ENCODE peak calls at places on chromosome 12, in five cellular contexts. One of them, this sample, is unnamed.

GRCh38 chr12:121770388-121770787 is 23.1 kb downstream of the RHOF start:
- DNase-seq in astrocyte of the spinal cord: no peak
- DNase-seq in ovary: no peak
- DNase-seq in stimulated activated naive CD8-positive, alpha-beta T cell treated with anti-CD3 and anti-CD28 coated beads, Interleukin-15, amount 100 ng/mL, for 72 hours: no peak
- DNase-seq in SW 1271: no peak
- DNase-seq in this sample: no peak

GRCh38 chr12:116599285-116600122 is 40.3 kb downstream of the MAP1LC3B2 start:
- DNase-seq in ovary: peak
- DNase-seq in stimulated activated naive CD8-positive, alpha-beta T cell treated with anti-CD3 and anti-CD28 coated beads, Interleukin-15, amount 100 ng/mL, for 72 hours: peak
- DNase-seq in SW 1271: no peak
- DNase-seq in astrocyte of the spinal cord: peak
- DNase-seq in this sample: peak

GRCh38 chr12:30599631-30600030 is 96.0 kb downstream of the IPO8 start:
- DNase-seq in SW 1271: no peak
- DNase-seq in astrocyte of the spinal cord: peak
- DNase-seq in stimulated activated naive CD8-positive, alpha-beta T cell treated with anti-CD3 and anti-CD28 coated beads, Interleukin-15, amount 100 ng/mL, for 72 hours: no peak
- DNase-seq in ovary: no peak
- DNase-seq in this sample: no peak

GRCh38 chr12:114291389-114292075 is 114.4 kb downstream of the TBX5 start:
- DNase-seq in stimulated activated naive CD8-positive, alpha-beta T cell treated with anti-CD3 and anti-CD28 coated beads, Interleukin-15, amount 100 ng/mL, for 72 hours: no peak
- DNase-seq in SW 1271: no peak
- DNase-seq in astrocyte of the spinal cord: no peak
- DNase-seq in ovary: no peak
- DNase-seq in this sample: no peak

GRCh38 chr12:76591461-76591860 is 31.9 kb upstream of the OSBPL8 start:
- DNase-seq in astrocyte of the spinal cord: peak
- DNase-seq in ovary: no peak
- DNase-seq in SW 1271: no peak
- DNase-seq in stimulated activated naive CD8-positive, alpha-beta T cell treated with anti-CD3 and anti-CD28 coated beads, Interleukin-15, amount 100 ng/mL, for 72 hours: no peak
- DNase-seq in this sample: no peak

GRCh38 chr12:62834971-62835547 is 99.9 kb downstream of the PPM1H start:
- DNase-seq in stimulated activated naive CD8-positive, alpha-beta T cell treated with anti-CD3 and anti-CD28 coated beads, Interleukin-15, amount 100 ng/mL, for 72 hours: no peak
- DNase-seq in astrocyte of the spinal cord: peak
- DNase-seq in ovary: peak
- DNase-seq in SW 1271: no peak
- DNase-seq in this sample: no peak

GRCh38 chr12:116236986-116237385 is 40.5 kb downstream of the MED13L start:
- DNase-seq in ovary: no peak
- DNase-seq in SW 1271: no peak
- DNase-seq in stimulated activated naive CD8-positive, alpha-beta T cell treated with anti-CD3 and anti-CD28 coated beads, Interleukin-15, amount 100 ng/mL, for 72 hours: no peak
- DNase-seq in astrocyte of the spinal cord: no peak
- DNase-seq in this sample: no peak

GRCh38 chr12:131830335-131831020 is 2.3 kb downstream of the MMP17 start:
- DNase-seq in SW 1271: peak
- DNase-seq in astrocyte of the spinal cord: peak
- DNase-seq in ovary: peak
- DNase-seq in stimulated activated naive CD8-positive, alpha-beta T cell treated with anti-CD3 and anti-CD28 coated beads, Interleukin-15, amount 100 ng/mL, for 72 hours: peak
- DNase-seq in this sample: peak

GRCh38 chr12:50249464-50250229 is 33.7 kb downstream of the LIMA1 start:
- DNase-seq in SW 1271: no peak
- DNase-seq in ovary: no peak
- DNase-seq in astrocyte of the spinal cord: peak
- DNase-seq in stimulated activated naive CD8-positive, alpha-beta T cell treated with anti-CD3 and anti-CD28 coated beads, Interleukin-15, amount 100 ng/mL, for 72 hours: no peak
- DNase-seq in this sample: no peak